ENCODE peak calls at places on chromosomes 7 and 10, in six cellular contexts. Q is mesenchymal stem cell, J is H9, L is neuronal stem cell, H is IMR-90, C is H1. F is an unnamed sample.

GRCh38 chr10:114974625-114975421 is 36.8 kb downstream of the TRUB1 start:
- DNase-seq in J (no peak), Q (no peak), L (no peak), C (no peak), H (no peak), F (no peak)

GRCh38 chr7:111370002-111370401 is 192.3 kb downstream of the IMMP2L start:
- DNase-seq in C (no peak), J (no peak), H (no peak), Q (no peak), L (no peak), F (no peak)

GRCh38 chr7:35465791-35466336 is 212.0 kb upstream of the TBX20 start:
- DNase-seq in C (no peak), Q (no peak), L (no peak), H (no peak), J (no peak), F (no peak)

GRCh38 chr10:103800789-103801540 is 54.4 kb downstream of the SH3PXD2A start:
- DNase-seq in L (no peak), C (no peak), J (no peak), Q (peak; percentile 86), H (peak; percentile 82), F (peak; percentile 52)

GRCh38 chr7:93148135-93148534 is at the start of gene SAMD9L:
- DNase-seq in J (no peak), H (peak; percentile 28), Q (peak; percentile 30), L (no peak), C (no peak), F (no peak)

GRCh38 chr10:71812016-71812912 is 38.8 kb downstream of the PSAP start:
- DNase-seq in J (peak; percentile 74), H (peak; percentile 34), L (peak; percentile 17), C (no peak), Q (peak; percentile 48), F (peak; percentile 56)

GRCh38 chr10:79380918-79381775 is 33.9 kb downstream of the PPIF start:
- DNase-seq in L (no peak), H (no peak), C (no peak), J (peak; percentile 26), Q (no peak), F (no peak)

GRCh38 chr7:32250494-32251260 is 180.5 kb upstream of the PDE1C start:
- DNase-seq in L (no peak), Q (no peak), H (no peak), C (no peak), J (no peak), F (no peak)

GRCh38 chr10:46232084-46232483 is 54.7 kb upstream of the ANTXRL start:
- DNase-seq in L (no peak), J (peak; percentile 5), H (no peak), C (no peak), Q (no peak), F (no peak)

GRCh38 chr7:132531562-132531961 is 44.7 kb downstream of the PLXNA4 start:
- DNase-seq in C (no peak), Q (no peak), L (no peak), H (no peak), J (no peak), F (no peak)

GRCh38 chr7:132526111-132526741 is 50.0 kb downstream of the PLXNA4 start:
- DNase-seq in H (no peak), J (no peak), C (no peak), L (no peak), Q (no peak), F (no peak)

GRCh38 chr7:132528695-132529094 is 47.6 kb downstream of the PLXNA4 start:
- DNase-seq in J (no peak), C (no peak), L (no peak), H (no peak), Q (no peak), F (peak; percentile 19)

GRCh38 chr7:132532237-132532734 is 44.0 kb downstream of the PLXNA4 start:
- DNase-seq in Q (no peak), C (no peak), L (no peak), H (no peak), J (no peak), F (no peak)

GRCh38 chr7:132527467-132528410 is 48.5 kb downstream of the PLXNA4 start:
- DNase-seq in Q (no peak), H (no peak), J (no peak), L (no peak), C (no peak), F (no peak)
- H3K14ac ChIP-seq in Q (no peak overlapping the region), H (no peak overlapping the region), J (no peak overlapping the region), L (no peak overlapping the region), C (no peak overlapping the region), F (no peak overlapping the region)

GRCh38 chr7:27661776-27662489 is 750 bp downstream of the HIBADH start:
- DNase-seq in L (no peak), H (peak; percentile 19), C (no peak), Q (peak; percentile 45), J (no peak), F (peak; percentile 25)
- H3K4ac ChIP-seq in L (no peak overlapping the region), H (peak overlapping the region; percentile 57), C (no peak overlapping the region), Q (no peak overlapping the region), J (no peak overlapping the region), F (no peak overlapping the region)

GRCh38 chr7:117873056-117873932 is at the start of gene CTTNBP2:
- DNase-seq in C (no peak), L (peak; percentile 65), H (peak; percentile 59), J (peak; percentile 65), Q (peak; percentile 60), F (peak; percentile 35)
- H4K8ac ChIP-seq in C (peak within 1 kb of the TSS; percentile 91), L (no peak within 1 kb of the TSS), H (peak within 1 kb of the TSS; percentile 60), J (no peak within 1 kb of the TSS), Q (peak within 1 kb of the TSS; percentile 45), F (peak within 1 kb of the TSS; percentile 76)

GRCh38 chr7:158443688-158444483 is 143.7 kb downstream of the PTPRN2 start:
- DNase-seq in Q (no peak), C (no peak), H (no peak), J (no peak), L (no peak), F (no peak)

GRCh38 chr7:158443014-158443687 is 144.5 kb downstream of the PTPRN2 start:
- DNase-seq in J (peak; percentile 51), Q (no peak), C (no peak), H (no peak), L (no peak), F (no peak)

GRCh38 chr7:158446281-158446680 is 141.3 kb downstream of the PTPRN2 start:
- DNase-seq in L (no peak), Q (no peak), H (no peak), C (no peak), J (no peak), F (no peak)

GRCh38 chr7:158445421-158446175 is 142.0 kb downstream of the PTPRN2 start:
- DNase-seq in J (peak; percentile 70), L (no peak), C (no peak), Q (no peak), H (no peak), F (no peak)

GRCh38 chr7:158444501-158445420 is 142.9 kb downstream of the PTPRN2 start:
- DNase-seq in L (no peak), Q (no peak), H (no peak), C (no peak), J (no peak), F (no peak)
- H3K14ac ChIP-seq in L (peak overlapping the region; percentile 60), Q (no peak overlapping the region), H (no peak overlapping the region), C (no peak overlapping the region), J (peak overlapping the region; percentile 44), F (no peak overlapping the region)

GRCh38 chr7:123641901-123642300 is 13.8 kb upstream of the LMOD2 start:
- DNase-seq in C (no peak), H (no peak), J (no peak), Q (no peak), L (no peak), F (peak; percentile 50)
- H3K4ac ChIP-seq in C (no peak overlapping the region), H (no peak overlapping the region), J (no peak overlapping the region), Q (no peak overlapping the region), L (no peak overlapping the region), F (no peak overlapping the region)

DNA sequence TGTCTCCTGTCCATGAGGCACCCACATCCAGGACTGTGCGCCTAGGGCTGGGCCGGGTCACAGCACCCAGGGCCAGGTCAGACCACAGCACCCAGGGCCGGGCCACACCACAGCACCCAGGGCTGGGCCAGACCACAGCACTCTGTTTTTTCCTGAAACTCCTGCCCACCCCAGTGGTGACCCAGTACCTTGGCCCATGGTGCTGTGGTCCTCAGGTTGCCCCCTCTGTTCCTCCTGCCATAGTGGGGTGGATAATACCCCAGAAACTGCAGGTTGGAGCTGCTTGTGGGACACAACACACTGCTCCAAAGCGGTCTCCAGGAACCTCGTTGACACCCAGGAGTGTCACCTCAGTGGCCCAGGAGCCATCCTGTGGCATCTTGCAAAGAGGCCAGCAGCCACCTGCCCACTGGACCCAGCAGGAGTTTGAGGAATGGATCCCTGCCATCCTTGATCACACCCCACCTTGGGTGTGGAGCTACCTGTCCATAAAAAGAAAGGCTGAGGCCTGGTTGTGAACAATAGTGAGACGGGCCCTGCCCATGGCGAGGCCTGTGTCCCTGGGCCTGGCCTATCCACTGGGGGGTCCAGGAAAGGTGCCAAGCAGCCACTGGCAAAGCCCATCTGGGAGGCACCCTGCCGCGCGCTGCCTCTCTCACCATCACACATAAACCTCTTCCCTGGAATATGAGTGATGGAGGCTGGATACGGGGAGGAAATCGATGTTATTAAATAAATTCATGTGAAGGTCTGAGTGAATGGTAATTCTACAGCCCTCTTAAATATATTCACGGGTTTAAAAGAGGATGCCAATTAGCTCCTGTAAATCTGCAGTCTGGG is 89.0 kb downstream of the NKX6-2 start:
- DNase-seq in L (no peak), H (no peak), Q (no peak), J (peak; percentile 12), C (no peak), F (no peak)
- H4K8ac ChIP-seq in L (no peak overlapping the region), H (no peak overlapping the region), Q (no peak overlapping the region), J (no peak overlapping the region), C (peak overlapping the region; percentile 79), F (no peak overlapping the region)

GRCh38 chr7:70836946-70837345 is 295.0 kb upstream of the GALNT17 start:
- DNase-seq in C (no peak), H (no peak), J (no peak), Q (no peak), L (no peak), F (no peak)

GRCh38 chr7:70836279-70836678 is 295.7 kb upstream of the GALNT17 start:
- DNase-seq in H (no peak), J (no peak), C (no peak), L (no peak), Q (no peak), F (no peak)

GRCh38 chr7:70834424-70834823 is 297.5 kb upstream of the GALNT17 start:
- DNase-seq in Q (no peak), J (no peak), C (no peak), L (no peak), H (no peak), F (no peak)

GRCh38 chr7:70835658-70836057 is 296.3 kb upstream of the GALNT17 start:
- DNase-seq in Q (no peak), H (no peak), C (no peak), L (no peak), J (no peak), F (no peak)

GRCh38 chr7:70833726-70834125 is 298.2 kb upstream of the GALNT17 start:
- DNase-seq in C (no peak), Q (no peak), L (no peak), J (no peak), H (peak; percentile 69), F (peak; percentile 3)
- H3K14ac ChIP-seq in C (no peak overlapping the region), Q (no peak overlapping the region), L (no peak overlapping the region), J (no peak overlapping the region), H (no peak overlapping the region), F (no peak overlapping the region)

F was measured in trophoblast cell.